ENCODE peak calls at places on chromosome 22, in seven cellular contexts. Q, L, P, U, C, G and M are unnamed samples.

GRCh38 chr22:25839755-25840154 is 97.8 kb downstream of the MYO18B start:
- DNase-seq in Q (no peak), L (no peak), G (no peak), P (no peak), C (no peak), U (no peak), M (no peak)

GRCh38 chr22:39236321-39237275 is 8.2 kb downstream of the PDGFB start:
- DNase-seq in U (no peak), G (no peak), C (no peak), P (no peak), Q (no peak), L (peak; percentile 26), M (no peak)

GRCh38 chr22:41943661-41944209 is 3.2 kb downstream of the CENPM start:
- DNase-seq in Q (no peak), L (no peak), C (no peak), G (no peak), P (no peak), U (peak; percentile 61), M (no peak)

GRCh38 chr22:38305481-38306448 is 11.5 kb downstream of the CSNK1E start:
- DNase-seq in G (no peak), U (peak; percentile 84), L (no peak), Q (no peak), C (peak; percentile 65), P (no peak), M (no peak)

GRCh38 chr22:45237065-45237990 is 3.4 kb downstream of the KIAA0930 start:
- DNase-seq in L (no peak), U (no peak), P (no peak), G (no peak), Q (no peak), C (no peak), M (no peak)

GRCh38 chr22:28750471-28750881 is 8.6 kb downstream of the HSCB start:
- DNase-seq in U (no peak), L (no peak), G (no peak), Q (no peak), P (no peak), C (no peak), M (no peak)

GRCh38 chr22:42188808-42189447 is 58.3 kb upstream of the CYP2D6 start:
- DNase-seq in Q (no peak), U (no peak), G (no peak), L (no peak), C (no peak), P (peak; percentile 46), M (no peak)

GRCh38 chr22:28942801-28943500 is 59.6 kb downstream of the ZNRF3 start:
- DNase-seq in C (no peak), G (no peak), P (no peak), U (no peak), L (no peak), Q (no peak), M (no peak)

GRCh38 chr22:27273386-27273785 is 528.2 kb downstream of the MN1 start:
- DNase-seq in Q (no peak), C (no peak), U (no peak), L (no peak), P (no peak), G (no peak), M (no peak)

GRCh38 chr22:35630387-35630793 is 13.3 kb upstream of the MB start:
- DNase-seq in Q (no peak), L (no peak), G (no peak), P (peak; percentile 38), C (no peak), U (peak; percentile 39), M (peak; percentile 67)

GRCh38 chr22:43879901-43880742 is 11.7 kb downstream of the PNPLA5 start:
- DNase-seq in C (no peak), G (no peak), L (no peak), Q (no peak), P (no peak), U (no peak), M (peak; percentile 49)

GRCh38 chr22:25346859-25347751 is 127.7 kb downstream of the CRYBB2 start:
- DNase-seq in Q (no peak), L (no peak), G (no peak), C (no peak), U (no peak), P (no peak), M (peak; percentile 38)

GRCh38 chr22:49934891-49935557 is 16.6 kb downstream of the CRELD2 start:
- DNase-seq in C (peak; percentile 74), U (peak; percentile 86), L (peak; percentile 76), G (peak; percentile 81), P (no peak), Q (peak; percentile 76), M (peak; percentile 93)

DNA sequence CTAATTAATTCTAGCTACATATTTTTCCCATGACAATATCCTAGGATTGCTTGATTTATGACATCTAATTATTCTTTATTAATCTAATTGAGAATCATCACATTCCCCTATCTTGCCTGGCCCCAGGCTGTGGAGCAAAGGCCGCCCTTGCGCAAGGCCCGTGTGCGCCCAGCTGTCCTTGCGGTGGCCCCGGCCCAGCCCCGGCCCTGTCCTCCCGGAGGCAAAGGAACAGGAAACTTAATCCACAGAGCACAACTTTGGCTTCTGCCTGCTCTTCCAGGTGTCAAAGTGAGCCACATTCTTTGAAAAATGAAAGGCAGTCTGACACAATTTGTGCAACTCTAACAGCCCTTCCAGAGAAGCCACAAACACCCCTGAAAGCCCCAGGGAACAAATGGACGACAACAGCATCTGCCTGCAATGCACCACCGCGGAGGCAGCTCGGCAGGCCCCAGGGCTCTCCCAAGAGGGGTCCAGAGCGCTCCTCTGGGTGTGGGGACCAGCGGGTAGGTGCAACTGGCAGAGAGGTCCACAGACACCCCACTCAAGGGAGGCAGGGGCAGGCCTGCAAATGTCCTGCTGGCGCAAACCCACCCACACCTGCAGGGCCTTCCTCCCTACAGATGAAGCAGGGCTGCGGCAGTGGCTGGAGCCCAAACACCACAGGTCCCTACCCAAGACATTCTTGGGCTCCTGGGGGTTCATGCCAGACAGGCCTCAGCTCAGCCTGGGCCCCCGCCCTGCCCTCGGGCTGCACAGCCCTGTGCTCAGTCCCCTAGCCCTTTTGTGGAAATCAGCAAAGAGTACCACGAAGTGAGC is 30.3 kb downstream of the GNB1L start:
- DNase-seq in P (no peak), Q (peak; percentile 21), L (no peak), U (no peak), G (no peak), C (no peak), M (peak; percentile 34)
- TF ChIP-seq POLR2AphosphoS5 in P (no peak), Q (no peak), L (no peak), U (no peak), G (no peak), C (no peak), M (no peak)

GRCh38 chr22:37107779-37108621 is 1.5 kb downstream of the TMPRSS6 start:
- DNase-seq in L (no peak), U (no peak), P (no peak), Q (no peak), G (no peak), C (no peak), M (no peak)

GRCh38 chr22:37103696-37104452 is 5.6 kb downstream of the TMPRSS6 start:
- DNase-seq in U (no peak), P (no peak), G (no peak), C (no peak), Q (no peak), L (no peak), M (no peak)

GRCh38 chr22:37105154-37105553 is 4.4 kb downstream of the TMPRSS6 start:
- DNase-seq in L (no peak), P (no peak), C (no peak), G (no peak), Q (no peak), U (no peak), M (no peak)

GRCh38 chr22:37103151-37103550 is 6.4 kb downstream of the TMPRSS6 start:
- DNase-seq in L (no peak), P (no peak), Q (no peak), U (no peak), G (no peak), C (no peak), M (no peak)

GRCh38 chr22:37105990-37106389 is 3.5 kb downstream of the TMPRSS6 start:
- DNase-seq in L (no peak), Q (no peak), C (no peak), P (no peak), U (no peak), G (no peak), M (no peak)
- TF ChIP-seq POLR2AphosphoS5 in L (no peak), Q (no peak), C (no peak), P (no peak), U (no peak), G (no peak), M (no peak)

GRCh38 chr22:32760815-32761214 is 40.7 kb upstream of the TIMP3 start:
- DNase-seq in G (no peak), P (no peak), Q (no peak), L (no peak), C (no peak), U (no peak), M (no peak)
- TF ChIP-seq POLR2AphosphoS5 in G (no peak), P (no peak), Q (no peak), L (peak; percentile 32), C (no peak), U (no peak), M (peak; percentile 54)

DNA sequence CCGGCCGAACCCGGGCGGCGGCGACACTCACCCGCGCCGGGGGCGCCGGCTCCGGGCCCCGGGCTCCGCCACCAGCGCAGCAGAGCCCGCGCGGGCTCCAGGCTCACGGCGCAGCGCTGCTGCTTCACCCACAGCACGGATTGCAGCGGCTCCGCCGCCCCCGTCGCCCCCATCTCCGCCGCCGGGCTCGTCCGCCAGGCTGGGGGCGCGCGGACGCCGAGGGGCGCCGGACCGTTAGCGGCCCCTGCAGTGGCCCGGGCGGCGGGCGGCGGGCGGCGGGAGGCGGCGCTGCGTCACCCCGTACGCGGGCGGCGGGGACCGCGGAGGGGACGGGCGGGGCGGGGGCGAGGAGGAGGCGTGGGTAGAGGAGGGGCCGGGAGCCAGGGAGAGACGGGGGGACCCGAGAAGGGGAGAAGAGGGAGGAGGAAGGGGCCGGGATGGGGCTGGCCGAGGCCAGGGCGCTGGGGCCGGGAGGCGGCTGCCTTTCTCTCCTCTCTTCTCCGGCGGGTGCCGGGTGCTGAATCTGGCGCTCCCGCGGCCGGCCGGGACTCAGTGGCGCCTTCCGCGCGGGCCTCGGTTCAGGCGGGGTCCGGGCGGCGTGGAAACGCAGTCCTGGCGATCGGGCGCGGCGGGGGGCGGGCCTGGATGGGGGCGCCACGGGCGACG is at the start of gene CERK:
- DNase-seq in G (peak; percentile 95), L (peak; percentile 50), P (no peak), Q (peak; percentile 83), C (peak; percentile 77), U (peak; percentile 61), M (peak; percentile 92)
- TF ChIP-seq POLR2AphosphoS5 in G (peak; percentile 47), L (no peak), P (peak; percentile 60), Q (no peak), C (no peak), U (no peak), M (peak; percentile 60)

GRCh38 chr22:17968126-17968525 is 56.2 kb downstream of the MICAL3 start:
- DNase-seq in U (peak; percentile 24), L (no peak), Q (no peak), G (no peak), C (no peak), P (no peak), M (no peak)
- TF ChIP-seq POLR2AphosphoS5 in U (no peak), L (no peak), Q (no peak), G (no peak), C (no peak), P (no peak), M (no peak)

GRCh38 chr22:30634477-30635233 is 926 bp upstream of the SLC35E4 start:
- DNase-seq in C (peak; percentile 91), G (peak; percentile 90), P (peak; percentile 73), Q (peak; percentile 93), L (peak; percentile 80), U (peak; percentile 91), M (peak; percentile 94)
- TF ChIP-seq POLR2AphosphoS5 in C (no peak), G (peak; percentile 5), P (no peak), Q (no peak), L (peak; percentile 77), U (no peak), M (no peak)

GRCh38 chr22:30362632-30363281 is 6.0 kb downstream of the CCDC157 start:
- DNase-seq in U (peak; percentile 81), C (no peak), P (no peak), L (no peak), G (no peak), Q (no peak), M (no peak)
- TF ChIP-seq POLR2AphosphoS5 in U (no peak), C (no peak), P (no peak), L (no peak), G (no peak), Q (no peak), M (no peak)